ENCODE peak calls at places on chromosomes 3 and 15, in nine cellular contexts. One of them, this sample, is unnamed.

GRCh38 chr3:118641608-118642007 is 393.0 kb downstream of the IGSF11 start:
- DNase-seq in Panc1: no peak
- DNase-seq in stimulated activated CD4-positive, alpha-beta T cell treated with anti-CD3 and anti-CD28 coated beads, TNF-alpha, amount 100 ng/mL, for 1 hour: no peak
- DNase-seq in C1 segment of cervical spinal cord: no peak
- DNase-seq in anterior cingulate cortex: peak; percentile 38
- DNase-seq in NAMALWA: peak; percentile 25
- DNase-seq in activated T-cell treated with anti-CD3 and anti-CD28 coated beads for 1 hour: no peak
- DNase-seq in NCI-H1417: peak; percentile 98
- DNase-seq in ACHN: no peak
- DNase-seq in this sample: no peak

GRCh38 chr3:58464875-58465274 is 27.0 kb upstream of the KCTD6 start:
- DNase-seq in stimulated activated CD4-positive, alpha-beta T cell treated with anti-CD3 and anti-CD28 coated beads, TNF-alpha, amount 100 ng/mL, for 1 hour: no peak
- DNase-seq in NCI-H1417: no peak
- DNase-seq in C1 segment of cervical spinal cord: no peak
- DNase-seq in anterior cingulate cortex: no peak
- DNase-seq in Panc1: no peak
- DNase-seq in ACHN: no peak
- DNase-seq in activated T-cell treated with anti-CD3 and anti-CD28 coated beads for 1 hour: no peak
- DNase-seq in NAMALWA: peak; percentile 28
- DNase-seq in this sample: no peak

GRCh38 chr3:185488465-185488864 is 10.4 kb downstream of the TMEM41A start:
- DNase-seq in anterior cingulate cortex: no peak
- DNase-seq in NCI-H1417: no peak
- DNase-seq in NAMALWA: no peak
- DNase-seq in Panc1: no peak
- DNase-seq in ACHN: no peak
- DNase-seq in stimulated activated CD4-positive, alpha-beta T cell treated with anti-CD3 and anti-CD28 coated beads, TNF-alpha, amount 100 ng/mL, for 1 hour: no peak
- DNase-seq in activated T-cell treated with anti-CD3 and anti-CD28 coated beads for 1 hour: no peak
- DNase-seq in C1 segment of cervical spinal cord: no peak
- DNase-seq in this sample: no peak

GRCh38 chr3:83189634-83190033 is 1428.2 kb upstream of the GBE1 start:
- DNase-seq in C1 segment of cervical spinal cord: no peak
- DNase-seq in stimulated activated CD4-positive, alpha-beta T cell treated with anti-CD3 and anti-CD28 coated beads, TNF-alpha, amount 100 ng/mL, for 1 hour: no peak
- DNase-seq in NCI-H1417: peak; percentile 4
- DNase-seq in ACHN: no peak
- DNase-seq in NAMALWA: no peak
- DNase-seq in anterior cingulate cortex: no peak
- DNase-seq in Panc1: no peak
- DNase-seq in activated T-cell treated with anti-CD3 and anti-CD28 coated beads for 1 hour: no peak
- DNase-seq in this sample: no peak

GRCh38 chr15:50718700-50719125 is 32.1 kb upstream of the TRPM7 start:
- DNase-seq in Panc1: no peak
- DNase-seq in NAMALWA: no peak
- DNase-seq in stimulated activated CD4-positive, alpha-beta T cell treated with anti-CD3 and anti-CD28 coated beads, TNF-alpha, amount 100 ng/mL, for 1 hour: no peak
- DNase-seq in activated T-cell treated with anti-CD3 and anti-CD28 coated beads for 1 hour: no peak
- DNase-seq in ACHN: no peak
- DNase-seq in NCI-H1417: no peak
- DNase-seq in anterior cingulate cortex: no peak
- DNase-seq in C1 segment of cervical spinal cord: no peak
- DNase-seq in this sample: no peak

GRCh38 chr3:39779511-39780230 is 29.7 kb upstream of the MYRIP start:
- DNase-seq in C1 segment of cervical spinal cord: no peak
- DNase-seq in ACHN: no peak
- DNase-seq in Panc1: no peak
- DNase-seq in NCI-H1417: no peak
- DNase-seq in anterior cingulate cortex: no peak
- DNase-seq in stimulated activated CD4-positive, alpha-beta T cell treated with anti-CD3 and anti-CD28 coated beads, TNF-alpha, amount 100 ng/mL, for 1 hour: no peak
- DNase-seq in NAMALWA: no peak
- DNase-seq in activated T-cell treated with anti-CD3 and anti-CD28 coated beads for 1 hour: no peak
- DNase-seq in this sample: no peak

GRCh38 chr15:40990789-40991188 is 37.5 kb downstream of the CHAC1 start:
- DNase-seq in stimulated activated CD4-positive, alpha-beta T cell treated with anti-CD3 and anti-CD28 coated beads, TNF-alpha, amount 100 ng/mL, for 1 hour: no peak
- DNase-seq in ACHN: no peak
- DNase-seq in Panc1: no peak
- DNase-seq in NAMALWA: no peak
- DNase-seq in NCI-H1417: no peak
- DNase-seq in anterior cingulate cortex: no peak
- DNase-seq in activated T-cell treated with anti-CD3 and anti-CD28 coated beads for 1 hour: no peak
- DNase-seq in C1 segment of cervical spinal cord: no peak
- DNase-seq in this sample: no peak

GRCh38 chr3:45816544-45816943 is 20.2 kb upstream of the SLC6A20 start:
- DNase-seq in Panc1: no peak
- DNase-seq in NCI-H1417: peak; percentile 1
- DNase-seq in anterior cingulate cortex: no peak
- DNase-seq in ACHN: no peak
- DNase-seq in activated T-cell treated with anti-CD3 and anti-CD28 coated beads for 1 hour: no peak
- DNase-seq in stimulated activated CD4-positive, alpha-beta T cell treated with anti-CD3 and anti-CD28 coated beads, TNF-alpha, amount 100 ng/mL, for 1 hour: no peak
- DNase-seq in C1 segment of cervical spinal cord: no peak
- DNase-seq in NAMALWA: no peak
- DNase-seq in this sample: peak; percentile 72

GRCh38 chr3:72660270-72661114 is 187.8 kb downstream of the SHQ1 start:
- DNase-seq in activated T-cell treated with anti-CD3 and anti-CD28 coated beads for 1 hour: no peak
- DNase-seq in Panc1: no peak
- DNase-seq in NCI-H1417: no peak
- DNase-seq in NAMALWA: no peak
- DNase-seq in C1 segment of cervical spinal cord: no peak
- DNase-seq in ACHN: no peak
- DNase-seq in stimulated activated CD4-positive, alpha-beta T cell treated with anti-CD3 and anti-CD28 coated beads, TNF-alpha, amount 100 ng/mL, for 1 hour: no peak
- DNase-seq in anterior cingulate cortex: no peak
- DNase-seq in this sample: peak; percentile 53

GRCh38 chr3:45306406-45307008 is 80.4 kb upstream of the TMEM158 start:
- DNase-seq in NAMALWA: no peak
- DNase-seq in anterior cingulate cortex: no peak
- DNase-seq in ACHN: no peak
- DNase-seq in NCI-H1417: no peak
- DNase-seq in stimulated activated CD4-positive, alpha-beta T cell treated with anti-CD3 and anti-CD28 coated beads, TNF-alpha, amount 100 ng/mL, for 1 hour: no peak
- DNase-seq in Panc1: no peak
- DNase-seq in C1 segment of cervical spinal cord: no peak
- DNase-seq in activated T-cell treated with anti-CD3 and anti-CD28 coated beads for 1 hour: no peak
- DNase-seq in this sample: no peak

GRCh38 chr3:122074621-122075265 is 19.6 kb downstream of the CD86 start:
- DNase-seq in activated T-cell treated with anti-CD3 and anti-CD28 coated beads for 1 hour: no peak
- DNase-seq in NAMALWA: peak; percentile 34
- DNase-seq in stimulated activated CD4-positive, alpha-beta T cell treated with anti-CD3 and anti-CD28 coated beads, TNF-alpha, amount 100 ng/mL, for 1 hour: no peak
- DNase-seq in ACHN: no peak
- DNase-seq in anterior cingulate cortex: peak; percentile 7
- DNase-seq in Panc1: no peak
- DNase-seq in C1 segment of cervical spinal cord: no peak
- DNase-seq in NCI-H1417: no peak
- DNase-seq in this sample: no peak